ENCODE peak calls at places on chromosome 18, in six cellular contexts. Y is neural progenitor cell; X is WTC11; L is CD8-positive, alpha-beta memory T cell; I is KG1; T is stimulated activated naive B cell treated with anti-CD40 and anti-IgM and Interleukin-4, amounts not matched to agents 10 μg/mL and 1 μg/mL and 100 μg/mL, for 72 hours. J is an unnamed sample.

GRCh38 chr18:26429535-26429934 is 118.8 kb downstream of the KCTD1 start:
- DNase-seq in X (no peak), Y (no peak), L (no peak), I (no peak), T (no peak), J (no peak)

GRCh38 chr18:54679318-54680149 is 88.5 kb downstream of the DYNAP start:
- DNase-seq in L (peak; percentile 9), I (peak; percentile 50), T (no peak), Y (peak; percentile 49), X (no peak), J (no peak)

GRCh38 chr18:627211-627610 is 30.2 kb upstream of the TYMS start:
- DNase-seq in X (no peak), T (no peak), I (no peak), L (no peak), Y (no peak), J (no peak)

GRCh38 chr18:12880532-12880892 is 3.5 kb downstream of the PTPN2 start:
- DNase-seq in I (no peak), L (no peak), Y (no peak), X (no peak), T (no peak), J (no peak)

GRCh38 chr18:35127201-35127600 is 86.0 kb downstream of the MAPRE2 start:
- DNase-seq in L (no peak), Y (peak; percentile 47), I (no peak), T (no peak), X (peak; percentile 44), J (peak; percentile 82)

GRCh38 chr18:69958422-69958821 is 10.7 kb upstream of the CD226 start:
- DNase-seq in X (no peak), T (peak; percentile 44), Y (no peak), L (no peak), I (no peak), J (no peak)

GRCh38 chr18:48270929-48271328 is 138.3 kb downstream of the ZBTB7C start:
- DNase-seq in X (no peak), L (no peak), Y (no peak), T (no peak), I (no peak), J (no peak)

GRCh38 chr18:49795612-49796552 is 17.5 kb downstream of the ACAA2 start:
- DNase-seq in T (no peak), X (no peak), L (no peak), I (no peak), Y (no peak), J (no peak)

GRCh38 chr18:70384181-70384790 is 95.4 kb downstream of the SOCS6 start:
- DNase-seq in I (no peak), T (no peak), L (no peak), Y (no peak), X (no peak), J (no peak)

GRCh38 chr18:34033968-34034367 is 190.7 kb downstream of the NOL4 start:
- DNase-seq in I (no peak), L (no peak), Y (no peak), T (no peak), X (no peak), J (no peak)

GRCh38 chr18:48667276-48668254 is 128.7 kb downstream of the CTIF start:
- DNase-seq in L (no peak), X (peak; percentile 36), I (no peak), Y (peak; percentile 59), T (peak; percentile 73), J (peak; percentile 85)

GRCh38 chr18:70523798-70524182 is 234.9 kb downstream of the SOCS6 start:
- DNase-seq in I (no peak), L (no peak), T (no peak), Y (no peak), X (no peak), J (no peak)

GRCh38 chr18:58158459-58158858 is 114.4 kb downstream of the NEDD4L start:
- DNase-seq in T (no peak), I (no peak), L (no peak), Y (no peak), X (no peak), J (no peak)

GRCh38 chr18:45962866-45963265 is 4.3 kb downstream of the EPG5 start:
- DNase-seq in Y (no peak), X (no peak), L (peak; percentile 13), T (no peak), I (no peak), J (no peak)

GRCh38 chr18:51288582-51288981 is 91.1 kb upstream of the MEX3C start:
- DNase-seq in T (no peak), I (no peak), X (no peak), L (no peak), Y (no peak), J (no peak)

GRCh38 chr18:40929389-40929788 is 1025.6 kb upstream of the PIK3C3 start:
- DNase-seq in I (no peak), T (no peak), Y (no peak), L (no peak), X (no peak), J (no peak)

GRCh38 chr18:74840492-74841167 is 243.0 kb downstream of the ZNF407 start:
- DNase-seq in T (no peak), Y (no peak), X (no peak), L (no peak), I (no peak), J (no peak)

GRCh38 chr18:43278401-43278800 is 1.1 kb upstream of the SYT4 start:
- DNase-seq in T (no peak), Y (no peak), L (no peak), X (no peak), I (no peak), J (no peak)

GRCh38 chr18:28581503-28582169 is 404.7 kb upstream of the CDH2 start:
- DNase-seq in I (no peak), X (no peak), T (no peak), Y (peak; percentile 33), L (no peak), J (no peak)

GRCh38 chr18:49151482-49151881 is 200.7 kb upstream of the SMAD7 start:
- DNase-seq in L (no peak), I (no peak), X (no peak), T (no peak), Y (no peak), J (no peak)

GRCh38 chr18:26813043-26813442 is 52.5 kb downstream of the AQP4 start:
- DNase-seq in X (peak; percentile 62), I (no peak), Y (peak; percentile 66), L (no peak), T (no peak), J (peak; percentile 84)

GRCh38 chr18:55781481-55781957 is 193.5 kb upstream of the TCF4 start:
- DNase-seq in X (peak; percentile 70), I (no peak), L (no peak), T (no peak), Y (peak; percentile 72), J (peak; percentile 86)

GRCh38 chr18:23826850-23827620 is 137.8 kb downstream of the LAMA3 start:
- DNase-seq in L (no peak), T (no peak), Y (no peak), I (no peak), X (no peak), J (no peak)

GRCh38 chr18:54928236-54928635 is 31.0 kb downstream of the CCDC68 start:
- DNase-seq in L (no peak), T (no peak), Y (no peak), X (no peak), I (no peak), J (no peak)

J was measured in endodermal cell.